ENCODE peak calls at places on chromosomes 12 and 14, in four cellular contexts. C, D, P and U are unnamed samples.
A peak's percentile ranks its signal among the peaks of the same experiment; 100 is the strongest.

GRCh38 chr12:46414591-46415268 is 42.2 kb upstream of the SLC38A2 start:
- DNase-seq in C (peak; percentile 40), D (no peak), P (no peak), U (no peak)

GRCh38 chr12:111304642-111305071 is 64.2 kb downstream of the PHETA1 start:
- DNase-seq in C (peak; percentile 10), D (no peak), P (no peak), U (no peak)

GRCh38 chr12:42589465-42590323 is at the start of gene PRICKLE1:
- DNase-seq in C (peak; percentile 69), D (no peak), P (peak; percentile 40), U (no peak)

GRCh38 chr12:67320614-67321305 is 51.6 kb downstream of the CAND1 start:
- DNase-seq in C (no peak), D (no peak), P (no peak), U (no peak)

GRCh38 chr14:66638688-66639087 is 130.7 kb downstream of the GPHN start:
- DNase-seq in C (peak; percentile 31), D (no peak), P (no peak), U (no peak)

GRCh38 chr12:58976146-58976545 is 55.8 kb upstream of the LRIG3 start:
- DNase-seq in C (no peak), D (no peak), P (no peak), U (no peak)

GRCh38 chr12:131543040-131543439 is 167.8 kb upstream of the SFSWAP start:
- DNase-seq in C (no peak), D (no peak), P (no peak), U (no peak)

GRCh38 chr12:42862055-42862454 is 272.5 kb upstream of the PRICKLE1 start:
- DNase-seq in C (peak; percentile 7), D (no peak), P (no peak), U (no peak)

GRCh38 chr14:63713765-63714164 is 14.1 kb downstream of the SGPP1 start:
- DNase-seq in C (peak; percentile 19), D (no peak), P (no peak), U (no peak)

GRCh38 chr14:101813171-101813759 is 51.8 kb downstream of the PPP2R5C start:
- DNase-seq in C (peak; percentile 6), D (no peak), P (peak; percentile 70), U (no peak)

GRCh38 chr12:118164798-118165486 is 29.0 kb downstream of the PEBP1 start:
- DNase-seq in C (peak; percentile 53), D (no peak), P (no peak), U (no peak)

GRCh38 chr12:62977419-62977818 is 42.5 kb upstream of the PPM1H start:
- DNase-seq in C (no peak), D (no peak), P (no peak), U (no peak)

GRCh38 chr12:5473076-5473475 is 41.2 kb downstream of the NTF3 start:
- DNase-seq in C (peak; percentile 21), D (no peak), P (no peak), U (no peak)

GRCh38 chr12:60394680-60395079 is 798.9 kb downstream of the SLC16A7 start:
- DNase-seq in C (peak; percentile 79), D (no peak), P (no peak), U (no peak)

GRCh38 chr14:90295870-90296516 is 35.7 kb downstream of the NRDE2 start:
- DNase-seq in C (no peak), D (no peak), P (no peak), U (no peak)

GRCh38 chr14:35944847-35945246 is 118.7 kb downstream of the BRMS1L start:
- DNase-seq in C (no peak), D (no peak), P (no peak), U (no peak)
- TF ChIP-seq CTCF in C (no peak), D (no peak), P (no peak), U (no peak)

DNA sequence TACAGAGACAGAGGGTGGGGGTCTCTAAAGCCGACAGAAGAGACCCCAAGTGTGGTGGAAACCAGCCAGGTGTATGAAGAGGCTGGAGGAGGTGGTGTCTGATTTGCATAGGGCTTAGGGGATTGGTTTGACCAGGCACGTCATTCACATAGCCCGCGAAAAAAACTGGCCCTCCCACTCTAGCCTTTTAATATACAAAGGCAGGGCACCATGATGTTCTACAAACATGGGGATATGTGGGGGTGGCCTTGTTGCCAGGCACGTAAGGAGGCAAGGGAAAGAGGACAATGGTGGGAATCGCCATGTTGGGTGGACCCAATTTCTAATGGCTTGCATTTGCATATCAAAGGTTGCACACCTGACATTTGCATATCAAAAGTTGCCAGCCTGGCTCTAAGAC is 13.2 kb downstream of the LALBA start:
- DNase-seq in C (no peak), D (no peak), P (no peak), U (no peak)
- H3K4me3 ChIP-seq in C (no peak overlapping the region), D (no peak overlapping the region), P (no peak overlapping the region), U (no peak overlapping the region)

GRCh38 chr14:89007906-89008305 is 183.5 kb downstream of the TTC8 start:
- DNase-seq in C (no peak), D (no peak), P (no peak), U (no peak)

GRCh38 chr14:89000007-89000942 is 175.8 kb downstream of the TTC8 start:
- DNase-seq in C (peak; percentile 57), D (no peak), P (no peak), U (no peak)

GRCh38 chr14:88999137-88999536 is 174.7 kb downstream of the TTC8 start:
- DNase-seq in C (no peak), D (no peak), P (no peak), U (no peak)

DNA sequence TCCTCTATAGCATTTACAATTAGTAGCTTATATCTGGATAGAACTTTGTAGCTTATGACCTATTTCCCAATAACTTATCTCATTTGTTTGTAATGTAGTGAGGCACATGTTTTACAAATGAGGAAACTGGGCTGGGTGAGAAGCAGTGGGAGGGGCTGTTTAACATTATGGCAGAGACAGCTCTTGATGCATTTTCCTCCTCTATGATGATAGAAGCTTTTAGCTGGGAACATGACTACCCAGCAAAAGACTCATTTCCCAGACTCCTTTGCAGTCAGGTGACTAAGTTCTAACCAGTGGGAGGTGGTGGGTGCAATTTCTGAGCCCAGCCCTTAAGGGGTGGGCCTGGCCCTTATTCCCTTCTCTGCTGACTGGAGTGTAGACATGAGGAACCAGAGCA is 179.7 kb downstream of the TTC8 start:
- DNase-seq in C (no peak), D (no peak), P (no peak), U (no peak)
- H3K27me3 ChIP-seq in C (no peaks in the 10 kb centered on the region), D (no peaks in the 10 kb centered on the region), P (peaks cover 5% of the 10 kb centered on the region), U (no peaks in the 10 kb centered on the region)

GRCh38 chr12:117044790-117045174 is 54.4 kb downstream of the TESC start:
- DNase-seq in C (no peak), D (no peak), P (no peak), U (no peak)

GRCh38 chr12:117046861-117047530 is 52.2 kb downstream of the TESC start:
- DNase-seq in C (no peak), D (no peak), P (no peak), U (no peak)

GRCh38 chr12:117045175-117045997 is 53.8 kb downstream of the TESC start:
- DNase-seq in C (no peak), D (no peak), P (no peak), U (no peak)

GRCh38 chr12:117046425-117046824 is 52.8 kb downstream of the TESC start:
- DNase-seq in C (no peak), D (no peak), P (no peak), U (no peak)

GRCh38 chr12:117045998-117046374 is 53.2 kb downstream of the TESC start:
- DNase-seq in C (no peak), D (no peak), P (no peak), U (no peak)
- TF ChIP-seq CTCF in C (no peak), D (no peak), P (peak; percentile 12), U (no peak)

GRCh38 chr12:40238221-40238902 is 13.6 kb downstream of the LRRK2 start:
- DNase-seq in C (no peak), D (no peak), P (no peak), U (no peak)

GRCh38 chr12:40240779-40241178 is 16.0 kb downstream of the LRRK2 start:
- DNase-seq in C (no peak), D (no peak), P (no peak), U (no peak)

GRCh38 chr12:40236357-40236850 is 11.6 kb downstream of the LRRK2 start:
- DNase-seq in C (no peak), D (no peak), P (no peak), U (no peak)

GRCh38 chr12:40241741-40242140 is 16.9 kb downstream of the LRRK2 start:
- DNase-seq in C (peak; percentile 24), D (no peak), P (no peak), U (no peak)
- H3K4me3 ChIP-seq in C (no peak overlapping the region), D (no peak overlapping the region), P (no peak overlapping the region), U (no peak overlapping the region)